ENCODE peak calls at places on chromosomes 16 and 17, in six cellular contexts. One of them, this sample, is unnamed.

GRCh38 chr16:22797551-22797950 is 16.4 kb upstream of the HS3ST2 start:
- DNase-seq in progenitor cell of endocrine pancreas: no peak
- DNase-seq in astrocyte of the cerebellum: no peak
- DNase-seq in testis: no peak
- DNase-seq in AG09319: no peak
- DNase-seq in MM.1S: no peak
- DNase-seq in this sample: no peak

GRCh38 chr17:16286947-16287562 is 66.2 kb downstream of the CENPV start:
- DNase-seq in astrocyte of the cerebellum: no peak
- DNase-seq in progenitor cell of endocrine pancreas: no peak
- DNase-seq in AG09319: no peak
- DNase-seq in testis: no peak
- DNase-seq in MM.1S: no peak
- DNase-seq in this sample: peak

GRCh38 chr17:40177275-40177874 is at the start of gene RAPGEFL1:
- DNase-seq in astrocyte of the cerebellum: no peak
- DNase-seq in testis: peak
- DNase-seq in AG09319: no peak
- DNase-seq in progenitor cell of endocrine pancreas: peak
- DNase-seq in MM.1S: peak
- DNase-seq in this sample: peak

GRCh38 chr17:51425793-51426192 is 165.4 kb downstream of the UTP18 start:
- DNase-seq in progenitor cell of endocrine pancreas: no peak
- DNase-seq in astrocyte of the cerebellum: no peak
- DNase-seq in testis: no peak
- DNase-seq in MM.1S: no peak
- DNase-seq in AG09319: no peak
- DNase-seq in this sample: no peak

GRCh38 chr17:1421470-1421869 is 21.4 kb upstream of the YWHAE start:
- DNase-seq in progenitor cell of endocrine pancreas: no peak
- DNase-seq in MM.1S: no peak
- DNase-seq in astrocyte of the cerebellum: no peak
- DNase-seq in testis: no peak
- DNase-seq in AG09319: no peak
- DNase-seq in this sample: no peak

GRCh38 chr17:40597168-40598020 is 32.1 kb upstream of the CCR7 start:
- DNase-seq in AG09319: no peak
- DNase-seq in testis: no peak
- DNase-seq in MM.1S: no peak
- DNase-seq in astrocyte of the cerebellum: no peak
- DNase-seq in progenitor cell of endocrine pancreas: no peak
- DNase-seq in this sample: no peak

GRCh38 chr17:13182450-13182849 is 164.6 kb upstream of the ELAC2 start:
- DNase-seq in progenitor cell of endocrine pancreas: no peak
- DNase-seq in astrocyte of the cerebellum: no peak
- DNase-seq in testis: no peak
- DNase-seq in AG09319: no peak
- DNase-seq in MM.1S: no peak
- DNase-seq in this sample: no peak

GRCh38 chr16:4270091-4270490 is 2.7 kb downstream of the TFAP4 start:
- DNase-seq in progenitor cell of endocrine pancreas: no peak
- DNase-seq in MM.1S: no peak
- DNase-seq in AG09319: no peak
- DNase-seq in astrocyte of the cerebellum: no peak
- DNase-seq in testis: no peak
- DNase-seq in this sample: no peak

GRCh38 chr16:53056528-53056881 is 1.7 kb downstream of the CHD9 start:
- DNase-seq in testis: no peak
- DNase-seq in progenitor cell of endocrine pancreas: no peak
- DNase-seq in astrocyte of the cerebellum: no peak
- DNase-seq in AG09319: no peak
- DNase-seq in MM.1S: no peak
- DNase-seq in this sample: no peak

GRCh38 chr17:18259621-18260331 is 686 bp upstream of the MIEF2 start:
- DNase-seq in AG09319: no peak
- DNase-seq in MM.1S: no peak
- DNase-seq in testis: no peak
- DNase-seq in astrocyte of the cerebellum: no peak
- DNase-seq in progenitor cell of endocrine pancreas: no peak
- DNase-seq in this sample: no peak

GRCh38 chr17:67137860-67138259 is 93.5 kb downstream of the CACNG1 start:
- DNase-seq in testis: no peak
- DNase-seq in astrocyte of the cerebellum: no peak
- DNase-seq in AG09319: no peak
- DNase-seq in MM.1S: no peak
- DNase-seq in progenitor cell of endocrine pancreas: no peak
- DNase-seq in this sample: no peak

GRCh38 chr17:72176902-72177660 is 56.3 kb downstream of the SOX9 start:
- DNase-seq in astrocyte of the cerebellum: peak
- DNase-seq in MM.1S: no peak
- DNase-seq in AG09319: no peak
- DNase-seq in progenitor cell of endocrine pancreas: no peak
- DNase-seq in testis: no peak
- DNase-seq in this sample: no peak

GRCh38 chr17:31015639-31016038 is 44.8 kb downstream of the RNF135 start:
- DNase-seq in MM.1S: no peak
- DNase-seq in testis: no peak
- DNase-seq in progenitor cell of endocrine pancreas: no peak
- DNase-seq in AG09319: no peak
- DNase-seq in astrocyte of the cerebellum: no peak
- DNase-seq in this sample: no peak

GRCh38 chr16:22340945-22341344 is 33.5 kb downstream of the CDR2 start:
- DNase-seq in AG09319: no peak
- DNase-seq in MM.1S: no peak
- DNase-seq in progenitor cell of endocrine pancreas: no peak
- DNase-seq in testis: no peak
- DNase-seq in astrocyte of the cerebellum: no peak
- DNase-seq in this sample: no peak

DNA sequence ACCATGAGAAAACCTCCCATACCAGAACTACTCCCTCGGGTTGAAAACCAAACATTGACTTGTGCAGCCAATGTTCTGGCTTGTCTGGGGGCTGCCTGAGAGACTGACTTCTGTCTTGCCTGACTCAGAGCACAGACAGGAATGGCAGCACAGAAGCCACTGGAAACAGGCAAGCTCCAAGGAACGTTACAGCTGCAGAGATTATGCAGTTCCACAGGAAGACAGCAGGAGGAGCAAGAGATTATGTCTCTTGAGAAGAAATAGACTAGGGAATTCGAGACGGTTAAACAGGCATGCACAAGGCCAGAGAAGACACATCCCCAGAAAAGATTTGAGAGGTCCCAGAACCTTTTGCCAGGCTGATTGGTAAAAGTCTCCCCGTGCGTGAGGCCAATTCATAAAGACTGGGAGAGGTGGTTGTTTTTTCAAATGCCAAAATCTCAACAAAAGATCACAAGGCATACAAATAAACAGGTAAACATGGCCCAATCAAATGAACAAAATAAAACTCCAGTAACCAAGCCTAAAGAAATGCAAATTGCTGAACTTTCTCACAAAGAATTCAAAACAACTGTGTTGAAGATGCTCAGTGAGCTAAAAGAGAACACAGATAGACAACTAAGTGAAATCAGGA is 90.6 kb upstream of the CDH5 start:
- DNase-seq in testis: peak
- DNase-seq in astrocyte of the cerebellum: peak
- DNase-seq in AG09319: no peak
- DNase-seq in MM.1S: peak
- DNase-seq in progenitor cell of endocrine pancreas: peak
- DNase-seq in this sample: peak
- TF ChIP-seq CTCF in testis: peak
- TF ChIP-seq CTCF in astrocyte of the cerebellum: peak
- TF ChIP-seq CTCF in AG09319: peak
- TF ChIP-seq CTCF in MM.1S: peak
- TF ChIP-seq CTCF in progenitor cell of endocrine pancreas: peak
- TF ChIP-seq CTCF in this sample: peak

GRCh38 chr16:85553436-85554113 is 59.5 kb upstream of the GSE1 start:
- DNase-seq in progenitor cell of endocrine pancreas: peak
- DNase-seq in MM.1S: peak
- DNase-seq in astrocyte of the cerebellum: no peak
- DNase-seq in testis: peak
- DNase-seq in AG09319: no peak
- DNase-seq in this sample: peak
- TF ChIP-seq CTCF in progenitor cell of endocrine pancreas: peak
- TF ChIP-seq CTCF in MM.1S: peak
- TF ChIP-seq CTCF in astrocyte of the cerebellum: no peak
- TF ChIP-seq CTCF in testis: no peak
- TF ChIP-seq CTCF in AG09319: no peak
- TF ChIP-seq CTCF in this sample: peak

GRCh38 chr16:89246903-89247733 is 29.6 kb downstream of the ZNF778 start:
- DNase-seq in MM.1S: no peak
- DNase-seq in AG09319: peak
- DNase-seq in testis: peak
- DNase-seq in astrocyte of the cerebellum: peak
- DNase-seq in progenitor cell of endocrine pancreas: peak
- DNase-seq in this sample: peak
- TF ChIP-seq CTCF in MM.1S: no peak
- TF ChIP-seq CTCF in AG09319: peak
- TF ChIP-seq CTCF in testis: no peak
- TF ChIP-seq CTCF in astrocyte of the cerebellum: no peak
- TF ChIP-seq CTCF in progenitor cell of endocrine pancreas: no peak
- TF ChIP-seq CTCF in this sample: no peak

DNA sequence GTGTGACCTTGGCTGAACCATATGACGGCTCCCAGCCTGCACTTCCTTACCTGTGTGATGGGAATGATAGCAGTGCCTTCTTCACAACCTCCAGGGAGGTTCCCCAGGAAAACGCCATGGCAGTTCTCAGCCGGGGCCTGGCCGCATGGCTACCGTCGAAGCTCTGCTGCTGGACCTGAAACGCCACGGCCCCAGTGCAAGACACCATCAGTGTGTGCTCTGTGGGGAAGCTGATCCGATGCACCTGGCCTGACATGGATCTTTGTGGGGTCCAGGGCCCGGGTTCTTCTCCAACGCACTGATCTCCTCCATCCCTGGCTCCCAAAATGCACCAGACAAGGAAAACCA is 54.5 kb upstream of the ZNF469 start:
- DNase-seq in progenitor cell of endocrine pancreas: no peak
- DNase-seq in testis: no peak
- DNase-seq in astrocyte of the cerebellum: no peak
- DNase-seq in MM.1S: no peak
- DNase-seq in AG09319: no peak
- DNase-seq in this sample: no peak
- TF ChIP-seq CTCF in progenitor cell of endocrine pancreas: no peak
- TF ChIP-seq CTCF in testis: no peak
- TF ChIP-seq CTCF in astrocyte of the cerebellum: no peak
- TF ChIP-seq CTCF in MM.1S: no peak
- TF ChIP-seq CTCF in AG09319: no peak
- TF ChIP-seq CTCF in this sample: no peak

DNA sequence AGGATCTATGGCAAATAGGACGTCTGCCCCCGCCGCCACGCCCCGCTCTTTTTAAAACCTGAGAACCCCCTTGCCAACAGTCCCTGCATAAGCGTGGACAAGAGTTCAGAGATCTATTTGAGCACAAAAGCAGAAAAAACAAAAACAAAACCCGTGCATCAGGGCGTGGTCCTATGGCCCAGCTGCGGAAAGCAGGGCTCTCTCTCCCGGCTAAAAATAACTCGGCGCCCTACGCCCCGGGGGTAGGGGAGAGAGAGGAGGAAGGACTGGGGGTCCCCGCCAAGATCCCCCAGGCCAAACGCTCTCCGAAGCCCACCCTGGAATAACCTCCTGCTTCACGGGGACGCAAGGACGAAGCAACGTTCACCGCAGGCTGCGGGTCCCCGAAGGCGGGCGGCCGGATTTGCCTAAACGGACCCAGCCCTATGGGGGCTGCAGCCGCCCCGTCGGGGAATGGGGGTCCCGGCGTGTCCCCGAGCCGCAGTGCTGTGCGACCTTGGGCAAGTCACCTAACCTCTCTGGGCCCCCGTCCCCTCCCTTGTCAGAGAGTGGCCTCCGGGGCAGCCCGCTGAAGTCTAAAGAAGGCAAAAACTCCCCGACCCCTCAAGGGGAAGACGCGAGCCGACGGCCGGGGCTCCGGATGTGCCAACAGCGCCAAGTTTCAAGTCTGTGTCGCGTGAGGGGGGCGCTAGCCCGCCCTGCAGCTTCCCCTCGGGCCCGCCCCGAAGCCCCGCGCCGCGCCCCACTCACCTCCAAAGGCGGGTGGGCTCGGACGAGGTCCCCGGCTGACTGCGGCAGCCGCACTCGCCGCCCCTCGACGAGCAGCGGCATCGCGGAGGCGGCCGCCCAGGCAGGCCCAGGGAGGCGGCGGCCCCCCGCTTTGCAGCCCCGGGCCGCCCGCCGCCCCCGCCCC is 477 bp downstream of the NTAN1 start:
- DNase-seq in progenitor cell of endocrine pancreas: no peak
- DNase-seq in testis: peak
- DNase-seq in astrocyte of the cerebellum: no peak
- DNase-seq in MM.1S: peak
- DNase-seq in AG09319: no peak
- DNase-seq in this sample: no peak
- TF ChIP-seq CTCF in progenitor cell of endocrine pancreas: peak
- TF ChIP-seq CTCF in testis: no peak
- TF ChIP-seq CTCF in astrocyte of the cerebellum: peak
- TF ChIP-seq CTCF in MM.1S: peak
- TF ChIP-seq CTCF in AG09319: peak
- TF ChIP-seq CTCF in this sample: no peak

GRCh38 chr16:86020971-86021370 is 122.0 kb downstream of the IRF8 start:
- DNase-seq in testis: no peak
- DNase-seq in progenitor cell of endocrine pancreas: no peak
- DNase-seq in MM.1S: no peak
- DNase-seq in AG09319: no peak
- DNase-seq in astrocyte of the cerebellum: no peak
- DNase-seq in this sample: no peak

GRCh38 chr16:86016201-86016965 is 117.4 kb downstream of the IRF8 start:
- DNase-seq in astrocyte of the cerebellum: peak
- DNase-seq in testis: peak
- DNase-seq in MM.1S: peak
- DNase-seq in progenitor cell of endocrine pancreas: no peak
- DNase-seq in AG09319: peak
- DNase-seq in this sample: peak

GRCh38 chr16:86022381-86022960 is 123.5 kb downstream of the IRF8 start:
- DNase-seq in astrocyte of the cerebellum: no peak
- DNase-seq in MM.1S: no peak
- DNase-seq in progenitor cell of endocrine pancreas: no peak
- DNase-seq in AG09319: no peak
- DNase-seq in testis: no peak
- DNase-seq in this sample: no peak

GRCh38 chr16:86018487-86018886 is 119.5 kb downstream of the IRF8 start:
- DNase-seq in testis: no peak
- DNase-seq in MM.1S: no peak
- DNase-seq in AG09319: no peak
- DNase-seq in astrocyte of the cerebellum: no peak
- DNase-seq in progenitor cell of endocrine pancreas: no peak
- DNase-seq in this sample: no peak

GRCh38 chr16:86019446-86020047 is 120.6 kb downstream of the IRF8 start:
- DNase-seq in testis: peak
- DNase-seq in AG09319: no peak
- DNase-seq in progenitor cell of endocrine pancreas: no peak
- DNase-seq in MM.1S: no peak
- DNase-seq in astrocyte of the cerebellum: no peak
- DNase-seq in this sample: no peak
- TF ChIP-seq CTCF in testis: no peak
- TF ChIP-seq CTCF in AG09319: no peak
- TF ChIP-seq CTCF in progenitor cell of endocrine pancreas: peak
- TF ChIP-seq CTCF in MM.1S: peak
- TF ChIP-seq CTCF in astrocyte of the cerebellum: peak
- TF ChIP-seq CTCF in this sample: peak

This sample was measured in GM13976.